ENCODE peak calls at places on chromosomes 4 and X, in nine cellular contexts. V is endodermal cell, Z is A549, Q is neural crest cell, X is bronchial epithelial cell, B is neural progenitor cell, T is suprapubic skin, C is WTC11, K is A673. O is an unnamed sample.

GRCh38 chr4:40180356-40180755 is 16.5 kb upstream of the RHOH start:
- DNase-seq in V (no peak), Z (peak), Q (no peak), X (peak), B (no peak), T (no peak), C (no peak), K (peak), O (no peak)

GRCh38 chr4:25658777-25659176 is 3.1 kb downstream of the SLC34A2 start:
- DNase-seq in V (no peak), Z (no peak), Q (no peak), X (no peak), B (no peak), T (no peak), C (no peak), K (no peak), O (no peak)

GRCh38 chrX:114465689-114466088 is 118.2 kb upstream of the HTR2C start:
- DNase-seq in V (peak), Z (no peak), Q (no peak), X (no peak), B (no peak), T (no peak), C (no peak), K (no peak), O (no peak)

GRCh38 chr4:126734465-126734864 is 898.3 kb upstream of the INTU start:
- DNase-seq in V (no peak), Z (no peak), Q (no peak), X (no peak), B (no peak), T (no peak), C (no peak), K (no peak), O (no peak)

GRCh38 chrX:32448945-32449344 is 762.4 kb downstream of the DMD start:
- DNase-seq in V (no peak), Z (no peak), Q (no peak), X (no peak), B (no peak), T (no peak), C (no peak), K (no peak), O (no peak)

GRCh38 chrX:149010026-149010898 is 494.8 kb downstream of the IDS start:
- DNase-seq in V (no peak), Z (no peak), Q (no peak), X (no peak), B (no peak), T (no peak), C (no peak), K (no peak), O (no peak)

GRCh38 chr4:676871-677235 is 2.5 kb downstream of the MYL5 start:
- DNase-seq in V (no peak), Z (no peak), Q (no peak), X (no peak), B (no peak), T (peak), C (no peak), K (no peak), O (no peak)

GRCh38 chr4:878796-879729 is 53.1 kb downstream of the GAK start:
- DNase-seq in V (no peak), Z (no peak), Q (no peak), X (no peak), B (no peak), T (no peak), C (no peak), K (no peak), O (no peak)

GRCh38 chrX:105662248-105662647 is 160.1 kb upstream of the NRK start:
- DNase-seq in V (no peak), Z (no peak), Q (no peak), X (peak), B (no peak), T (no peak), C (no peak), K (no peak), O (no peak)

GRCh38 chr4:157222764-157223145 is 2.2 kb downstream of the GRIA2 start:
- DNase-seq in V (no peak), Z (no peak), Q (no peak), X (no peak), B (no peak), T (no peak), C (no peak), K (peak), O (no peak)

GRCh38 chr4:29304595-29304994 is 1415.6 kb upstream of the PCDH7 start:
- DNase-seq in V (no peak), Z (no peak), Q (no peak), X (peak), B (no peak), T (no peak), C (no peak), K (no peak), O (no peak)

GRCh38 chr4:88600129-88600849 is 8.0 kb downstream of the HERC3 start:
- DNase-seq in V (no peak), Z (peak), Q (no peak), X (peak), B (no peak), T (no peak), C (no peak), K (peak), O (no peak)

GRCh38 chrX:154735695-154736393 is 15.0 kb downstream of the GAB3 start:
- DNase-seq in V (no peak), Z (peak), Q (no peak), X (peak), B (no peak), T (no peak), C (no peak), K (no peak), O (no peak)

GRCh38 chr4:139368990-139369389 is 66.7 kb upstream of the NDUFC1 start:
- DNase-seq in V (no peak), Z (no peak), Q (no peak), X (no peak), B (no peak), T (no peak), C (no peak), K (no peak), O (no peak)

GRCh38 chr4:20443406-20443805 is 191.7 kb downstream of the SLIT2 start:
- DNase-seq in V (no peak), Z (no peak), Q (no peak), X (no peak), B (no peak), T (no peak), C (no peak), K (no peak), O (no peak)

GRCh38 chr4:145618210-145618911 is 824 bp upstream of the MMAA start:
- DNase-seq in V (no peak), Z (peak), Q (no peak), X (no peak), B (peak), T (no peak), C (no peak), K (peak), O (peak)

GRCh38 chrX:44596277-44596676 is 53.6 kb upstream of the FUNDC1 start:
- DNase-seq in V (no peak), Z (no peak), Q (no peak), X (no peak), B (no peak), T (no peak), C (no peak), K (no peak), O (no peak)

GRCh38 chr4:104848597-104849225 is 298.0 kb upstream of the TET2 start:
- DNase-seq in V (no peak), Z (no peak), Q (no peak), X (no peak), B (no peak), T (no peak), C (no peak), K (no peak), O (no peak)

GRCh38 chrX:46759645-46759974 is 692 bp upstream of the SLC9A7 start:
- DNase-seq in V (no peak), Z (no peak), Q (no peak), X (no peak), B (peak), T (no peak), C (no peak), K (peak), O (no peak)

GRCh38 chrX:9928083-9928482 is 39.1 kb upstream of the CLDN34 start:
- DNase-seq in V (peak), Z (no peak), Q (peak), X (no peak), B (peak), T (no peak), C (peak), K (peak), O (no peak)

GRCh38 chrX:150155396-150156048 is 207.6 kb upstream of the MAMLD1 start:
- DNase-seq in V (peak), Z (peak), Q (no peak), X (peak), B (no peak), T (no peak), C (no peak), K (no peak), O (no peak)

GRCh38 chr4:2075171-2075986 is 16.3 kb downstream of the NAT8L start:
- DNase-seq in V (peak), Z (no peak), Q (no peak), X (no peak), B (no peak), T (peak), C (no peak), K (no peak), O (no peak)

GRCh38 chrX:78037881-78038280 is 66.2 kb upstream of the PGK1 start:
- DNase-seq in V (no peak), Z (no peak), Q (no peak), X (no peak), B (no peak), T (no peak), C (no peak), K (no peak), O (no peak)

GRCh38 chrX:108168961-108169740 is 77.6 kb downstream of the ATG4A start:
- DNase-seq in V (no peak), Z (no peak), Q (no peak), X (no peak), B (no peak), T (no peak), C (no peak), K (no peak), O (no peak)

GRCh38 chr4:6681191-6681590 is 12.5 kb upstream of the S100P start:
- DNase-seq in V (no peak), Z (no peak), Q (no peak), X (no peak), B (no peak), T (no peak), C (peak), K (no peak), O (no peak)

GRCh38 chr4:36773467-36773866 is 471.1 kb upstream of the NWD2 start:
- DNase-seq in V (no peak), Z (no peak), Q (no peak), X (no peak), B (no peak), T (no peak), C (no peak), K (no peak), O (no peak)

GRCh38 chr4:138951764-138952163 is 63.8 kb upstream of the NOCT start:
- DNase-seq in V (no peak), Z (no peak), Q (no peak), X (peak), B (no peak), T (no peak), C (no peak), K (no peak), O (no peak)

GRCh38 chrX:69082055-69082752 is 83.0 kb downstream of the PJA1 start:
- DNase-seq in V (no peak), Z (no peak), Q (no peak), X (no peak), B (no peak), T (no peak), C (no peak), K (no peak), O (no peak)

GRCh38 chr4:122005064-122005755 is 53.4 kb upstream of the TRPC3 start:
- DNase-seq in V (no peak), Z (no peak), Q (no peak), X (no peak), B (no peak), T (no peak), C (no peak), K (no peak), O (no peak)

GRCh38 chrX:103155201-103155600 is 59.7 kb upstream of the BEX4 start:
- DNase-seq in V (no peak), Z (no peak), Q (no peak), X (peak), B (no peak), T (no peak), C (no peak), K (peak), O (no peak)

GRCh38 chrX:53236025-53236679 is 11.1 kb upstream of the KDM5C start:
- DNase-seq in V (no peak), Z (no peak), Q (no peak), X (no peak), B (no peak), T (no peak), C (no peak), K (no peak), O (no peak)

GRCh38 chrX:63250253-63250868 is 100.8 kb downstream of the SPIN4 start:
- DNase-seq in V (peak), Z (peak), Q (peak), X (peak), B (peak), T (no peak), C (peak), K (peak), O (peak)

GRCh38 chrX:82230013-82230412 is 1028.1 kb downstream of the SH3BGRL start:
- DNase-seq in V (no peak), Z (no peak), Q (no peak), X (no peak), B (no peak), T (no peak), C (no peak), K (no peak), O (no peak)
- TF ChIP-seq CTCF in V (peak), Z (no peak), Q (peak), X (no peak), B (peak), T (no peak), C (no peak), K (no peak), O (no peak)

GRCh38 chr4:15001248-15001824 is 945 bp upstream of the CPEB2 start:
- DNase-seq in V (peak), Z (peak), Q (peak), X (peak), B (peak), T (peak), C (peak), K (peak), O (peak)
- TF ChIP-seq CTCF in V (no peak), Z (no peak), Q (no peak), X (no peak), B (peak), T (no peak), C (no peak), K (no peak), O (no peak)

GRCh38 chr4:108498925-108499324 is 121.5 kb upstream of the RPL34 start:
- DNase-seq in V (no peak), Z (no peak), Q (no peak), X (no peak), B (no peak), T (no peak), C (no peak), K (no peak), O (no peak)

GRCh38 chr4:108493596-108493931 is 126.8 kb upstream of the RPL34 start:
- DNase-seq in V (no peak), Z (no peak), Q (no peak), X (no peak), B (no peak), T (no peak), C (no peak), K (no peak), O (no peak)

GRCh38 chr4:108492816-108493595 is 127.4 kb upstream of the RPL34 start:
- DNase-seq in V (peak), Z (peak), Q (peak), X (peak), B (peak), T (no peak), C (peak), K (peak), O (peak)
- TF ChIP-seq CTCF in V (peak), Z (no peak), Q (peak), X (peak), B (peak), T (no peak), C (peak), K (peak), O (peak)

GRCh38 chrX:24985120-24985519 is 30.6 kb downstream of the ARX start:
- DNase-seq in V (no peak), Z (no peak), Q (no peak), X (no peak), B (no peak), T (no peak), C (no peak), K (no peak), O (no peak)

GRCh38 chrX:24993887-24994286 is 21.9 kb downstream of the ARX start:
- DNase-seq in V (peak), Z (no peak), Q (no peak), X (no peak), B (peak), T (no peak), C (no peak), K (no peak), O (no peak)

GRCh38 chrX:24988314-24988713 is 27.5 kb downstream of the ARX start:
- DNase-seq in V (no peak), Z (no peak), Q (no peak), X (no peak), B (no peak), T (no peak), C (no peak), K (peak), O (no peak)

GRCh38 chrX:24987731-24988130 is 28.0 kb downstream of the ARX start:
- DNase-seq in V (no peak), Z (no peak), Q (no peak), X (no peak), B (no peak), T (no peak), C (no peak), K (no peak), O (no peak)

GRCh38 chrX:24990585-24990984 is 25.2 kb downstream of the ARX start:
- DNase-seq in V (peak), Z (no peak), Q (no peak), X (no peak), B (peak), T (no peak), C (no peak), K (peak), O (no peak)
- TF ChIP-seq CTCF in V (peak), Z (peak), Q (peak), X (no peak), B (peak), T (no peak), C (no peak), K (peak), O (no peak)

GRCh38 chr4:111943796-111944203 is 201.5 kb upstream of the FAM241A start:
- DNase-seq in V (peak), Z (peak), Q (peak), X (peak), B (peak), T (no peak), C (peak), K (peak), O (peak)
- TF ChIP-seq CTCF in V (peak), Z (peak), Q (peak), X (peak), B (peak), T (no peak), C (peak), K (peak), O (peak)

GRCh38 chrX:104255465-104255864 is 732 bp upstream of the ESX1 start:
- DNase-seq in V (no peak), Z (no peak), Q (no peak), X (no peak), B (no peak), T (no peak), C (no peak), K (no peak), O (no peak)

GRCh38 chrX:104254442-104255115 is at the start of gene ESX1:
- DNase-seq in V (peak), Z (peak), Q (peak), X (peak), B (peak), T (no peak), C (peak), K (peak), O (peak)

GRCh38 chrX:104250470-104250869 is 4.3 kb downstream of the ESX1 start:
- DNase-seq in V (no peak), Z (no peak), Q (no peak), X (no peak), B (no peak), T (no peak), C (no peak), K (no peak), O (no peak)

GRCh38 chrX:104253567-104254441 is 929 bp downstream of the ESX1 start:
- DNase-seq in V (peak), Z (peak), Q (peak), X (no peak), B (peak), T (no peak), C (peak), K (no peak), O (peak)
- TF ChIP-seq CTCF in V (peak), Z (peak), Q (peak), X (no peak), B (peak), T (no peak), C (no peak), K (no peak), O (peak)